ENCODE peak calls at places on chromosomes 5 and 9, in five cellular contexts. P is NCI-H460; V is hypothalamus; G is cardiac muscle cell; W is activated gamma-delta T cell treated with anti-CD3 and anti-CD28 coated beads, Interleukin-2, amount 50 U/mL, for 16 hours. T is an unnamed sample.

GRCh38 chr5:168327019-168327421 is 35.6 kb downstream of the WWC1 start:
- DNase-seq in V (no peak), W (no peak), P (no peak), G (peak), T (no peak)

GRCh38 chr9:15144567-15145174 is 162.3 kb downstream of the TTC39B start:
- DNase-seq in V (no peak), P (no peak), G (peak), W (no peak), T (no peak)

GRCh38 chr5:111699976-111700375 is 57.0 kb downstream of the NREP start:
- DNase-seq in W (no peak), P (no peak), G (no peak), V (no peak), T (no peak)

GRCh38 chr5:127867006-127867788 is 164.0 kb downstream of the CCDC192 start:
- DNase-seq in W (no peak), P (peak), G (no peak), V (no peak), T (no peak)

GRCh38 chr9:137656416-137656815 is 37.6 kb downstream of the EHMT1 start:
- DNase-seq in G (no peak), V (no peak), P (no peak), W (no peak), T (no peak)

GRCh38 chr5:107466233-107466769 is 204.4 kb downstream of the EFNA5 start:
- DNase-seq in V (no peak), W (no peak), P (peak), G (peak), T (no peak)

GRCh38 chr5:10199700-10200099 is 50.0 kb downstream of the ATPSCKMT start:
- DNase-seq in G (no peak), P (no peak), W (no peak), V (no peak), T (no peak)

GRCh38 chr9:35548571-35548970 is 56.5 kb upstream of the TESK1 start:
- DNase-seq in W (no peak), P (no peak), V (no peak), G (no peak), T (no peak)

GRCh38 chr5:179648410-179648809 is 24.9 kb upstream of the HNRNPH1 start:
- DNase-seq in W (no peak), G (no peak), P (no peak), V (no peak), T (no peak)

GRCh38 chr5:166382031-166382430 is 1909.4 kb upstream of the WWC1 start:
- DNase-seq in W (no peak), P (no peak), V (no peak), G (no peak), T (no peak)

GRCh38 chr9:103242025-103242424 is 246.9 kb downstream of the CYLC2 start:
- DNase-seq in V (no peak), P (no peak), W (no peak), G (no peak), T (no peak)

GRCh38 chr9:92276223-92277007 is 17.1 kb downstream of the IARS1 start:
- DNase-seq in V (no peak), W (no peak), P (no peak), G (peak), T (no peak)

GRCh38 chr5:151637676-151638075 is 46.5 kb upstream of the FAT2 start:
- DNase-seq in P (no peak), W (no peak), G (no peak), V (no peak), T (no peak)

GRCh38 chr5:179273074-179273435 is 72.2 kb downstream of the ADAMTS2 start:
- DNase-seq in G (no peak), P (no peak), W (no peak), V (no peak), T (no peak)

GRCh38 chr5:151798674-151799073 is 26.9 kb downstream of the G3BP1 start:
- DNase-seq in P (no peak), V (no peak), G (no peak), W (no peak), T (no peak)

GRCh38 chr5:38994329-38994927 is 79.8 kb downstream of the RICTOR start:
- DNase-seq in V (no peak), G (peak), W (no peak), P (peak), T (no peak)

GRCh38 chr9:89291741-89292140 is 19.3 kb upstream of the CKS2 start:
- DNase-seq in G (no peak), P (no peak), V (no peak), W (no peak), T (no peak)

GRCh38 chr9:37949576-37949975 is 45.6 kb upstream of the SLC25A51 start:
- DNase-seq in V (no peak), W (no peak), P (no peak), G (no peak), T (no peak)

GRCh38 chr9:136541179-136541578 is 4.7 kb downstream of the NOTCH1 start:
- DNase-seq in V (no peak), P (no peak), G (no peak), W (no peak), T (no peak)

GRCh38 chr5:87300744-87301143 is 33.1 kb downstream of the RASA1 start:
- DNase-seq in P (peak), W (peak), V (no peak), G (peak), T (no peak)

GRCh38 chr9:113416149-113416726 is 5.7 kb downstream of the C9orf43 start:
- DNase-seq in V (no peak), G (no peak), W (no peak), P (no peak), T (no peak)

GRCh38 chr5:15026011-15026481 is 154.5 kb upstream of the ANKH start:
- DNase-seq in P (no peak), V (no peak), W (no peak), G (no peak), T (no peak)

GRCh38 chr9:27110181-27110580 is 1.2 kb downstream of the TEK start:
- DNase-seq in V (no peak), P (no peak), G (no peak), W (no peak), T (no peak)

GRCh38 chr5:53291528-53291927 is 182.0 kb upstream of the MOCS2 start:
- DNase-seq in G (peak), V (no peak), W (no peak), P (no peak), T (no peak)

GRCh38 chr5:173869316-173869715 is 18.8 kb upstream of the CPEB4 start:
- DNase-seq in V (no peak), P (no peak), W (no peak), G (no peak), T (no peak)

GRCh38 chr5:63262191-63262981 is 683.8 kb downstream of the LRRC70 start:
- DNase-seq in V (no peak), W (no peak), P (peak), G (peak), T (no peak)